ENCODE peak calls at places on chromosomes 11 and 22, in nine cellular contexts. Z is GM13976; L is anterior cingulate cortex; M is thoracic aorta; Q is activated T-cell treated with anti-CD3 and anti-CD28 coated beads, Interleukin-2, amount 50 U/mL, for 24 hours; G is HCEC 1CT; K is naive thymus-derived CD8-positive, alpha-beta T cell; A is CD14-positive monocyte; F is left ventricle myocardium inferior. U is an unnamed sample.

GRCh38 chr11:8219257-8220021 is 44.2 kb downstream of the LMO1 start:
- DNase-seq in G (peak; percentile 35), K (no peak), Q (no peak), L (no peak), M (no peak), F (no peak), Z (peak; percentile 73), A (no peak), U (peak; percentile 37)

GRCh38 chr11:64357904-64358535 is 942 bp upstream of the RPS6KA4 start:
- DNase-seq in A (no peak), G (no peak), L (no peak), M (no peak), F (no peak), K (no peak), Q (peak; percentile 79), Z (peak; percentile 32), U (no peak)

GRCh38 chr11:86617502-86617901 is 54.9 kb downstream of the ME3 start:
- DNase-seq in K (no peak), L (no peak), A (no peak), F (no peak), M (no peak), Q (no peak), Z (no peak), G (no peak), U (no peak)

GRCh38 chr11:8056810-8057463 is 24.1 kb upstream of the TUB start:
- DNase-seq in K (no peak), L (no peak), A (no peak), M (no peak), Z (no peak), F (no peak), Q (no peak), G (peak; percentile 74), U (peak; percentile 31)

GRCh38 chr11:57432714-57433163 is 5.8 kb upstream of the SLC43A3 start:
- DNase-seq in M (no peak), G (peak; percentile 80), A (peak; percentile 84), Z (no peak), L (no peak), K (no peak), F (no peak), Q (no peak), U (peak; percentile 87)

GRCh38 chr11:33606762-33607161 is 93.9 kb downstream of the C11orf91 start:
- DNase-seq in M (no peak), K (no peak), Q (no peak), L (no peak), Z (no peak), G (no peak), F (no peak), A (no peak), U (no peak)

GRCh38 chr11:14052198-14052597 is 89.7 kb downstream of the SPON1 start:
- DNase-seq in K (no peak), L (no peak), Z (no peak), M (no peak), A (no peak), F (no peak), Q (no peak), G (no peak), U (no peak)

GRCh38 chr11:77424639-77425038 is 49.3 kb downstream of the PAK1 start:
- DNase-seq in L (no peak), A (no peak), G (no peak), Z (no peak), M (no peak), K (no peak), F (no peak), Q (no peak), U (no peak)

GRCh38 chr11:2890466-2891241 is 5.1 kb upstream of the CDKN1C start:
- DNase-seq in G (peak; percentile 23), M (no peak), K (no peak), A (peak; percentile 45), Q (no peak), Z (no peak), L (no peak), F (peak; percentile 75), U (no peak)

GRCh38 chr22:49213731-49214352 is 613.8 kb downstream of the BRD1 start:
- DNase-seq in Z (no peak), Q (peak; percentile 3), A (peak; percentile 15), L (no peak), M (no peak), K (no peak), G (no peak), F (peak; percentile 3), U (no peak)

GRCh38 chr11:35618497-35619029 is 303 bp downstream of the FJX1 start:
- DNase-seq in A (no peak), M (no peak), F (peak; percentile 16), Q (no peak), G (peak; percentile 59), K (no peak), Z (peak; percentile 73), L (no peak), U (peak; percentile 31)